ENCODE peak calls at places on chromosomes 1 and 21, in four cellular contexts. M is neural crest cell, H is nucleus accumbens, E is KG1. L is an unnamed sample.

GRCh38 chr1:22452401-22452963 is 831 bp downstream of the ZBTB40 start:
- DNase-seq in M (no peak), H (peak), E (peak), L (peak)

GRCh38 chr1:41714613-41715389 is 203.9 kb downstream of the HIVEP3 start:
- DNase-seq in M (no peak), H (no peak), E (no peak), L (peak)

GRCh38 chr1:23561813-23562100 is 2.5 kb upstream of the ID3 start:
- DNase-seq in M (no peak), H (no peak), E (no peak), L (no peak)

GRCh38 chr1:63868220-63868897 is 94.5 kb downstream of the ROR1 start:
- DNase-seq in M (no peak), H (no peak), E (no peak), L (no peak)

GRCh38 chr21:32328595-32328994 is 29.9 kb downstream of the MRAP start:
- DNase-seq in M (no peak), H (no peak), E (no peak), L (no peak)

GRCh38 chr1:193123751-193124150 is 1.9 kb downstream of the CDC73 start:
- DNase-seq in M (no peak), H (no peak), E (no peak), L (no peak)

GRCh38 chr21:41767606-41768370 is 936 bp upstream of the RIPK4 start:
- DNase-seq in M (no peak), H (no peak), E (no peak), L (peak)

GRCh38 chr1:97647776-97648175 is 273.1 kb downstream of the DPYD start:
- DNase-seq in M (no peak), H (no peak), E (no peak), L (no peak)

GRCh38 chr1:31639543-31639942 is 5.1 kb downstream of the PEF1 start:
- DNase-seq in M (no peak), H (no peak), E (no peak), L (no peak)

GRCh38 chr1:112806090-112806642 is 91.0 kb upstream of the PPM1J start:
- DNase-seq in M (no peak), H (no peak), E (no peak), L (no peak)

GRCh38 chr1:77473690-77474089 is 191.9 kb downstream of the AK5 start:
- DNase-seq in M (no peak), H (no peak), E (no peak), L (no peak)

GRCh38 chr1:40182956-40183710 is 21.9 kb downstream of the RLF start:
- DNase-seq in M (no peak), H (no peak), E (no peak), L (no peak)